ENCODE peak calls at places on chromosomes 13 and 19, in eight cellular contexts. J, L, F, B, C, M, R and Q are unnamed samples.

GRCh38 chr13:90222758-90223157 is 1124.7 kb upstream of the MIR17HG start:
- DNase-seq in J (no peak), L (no peak), F (no peak), B (no peak), C (no peak), M (no peak), R (no peak), Q (no peak)

GRCh38 chr19:7421941-7422744 is 66.7 kb downstream of the PEX11G start:
- DNase-seq in J (no peak), L (no peak), F (no peak), B (no peak), C (no peak), M (no peak), R (peak), Q (no peak)

GRCh38 chr19:45827459-45828093 is 12.5 kb upstream of the RSPH6A start:
- DNase-seq in J (no peak), L (no peak), F (no peak), B (no peak), C (no peak), M (no peak), R (no peak), Q (no peak)

GRCh38 chr13:91193358-91193757 is 154.1 kb upstream of the MIR17HG start:
- DNase-seq in J (no peak), L (no peak), F (no peak), B (no peak), C (no peak), M (no peak), R (no peak), Q (no peak)

GRCh38 chr19:47284324-47284899 is 9.7 kb downstream of the INAFM1 start:
- DNase-seq in J (peak), L (peak), F (no peak), B (peak), C (no peak), M (no peak), R (peak), Q (no peak)

GRCh38 chr13:41649659-41650058 is 192.3 kb downstream of the RGCC start:
- DNase-seq in J (no peak), L (peak), F (no peak), B (no peak), C (no peak), M (no peak), R (no peak), Q (no peak)

GRCh38 chr19:45632468-45633196 is 6.6 kb downstream of the EML2 start:
- DNase-seq in J (peak), L (peak), F (peak), B (peak), C (no peak), M (no peak), R (peak), Q (no peak)

GRCh38 chr19:47239152-47239551 is 8.2 kb upstream of the BBC3 start:
- DNase-seq in J (no peak), L (no peak), F (no peak), B (no peak), C (no peak), M (no peak), R (no peak), Q (no peak)

GRCh38 chr19:11494634-11495285 is 10.9 kb downstream of the ZNF653 start:
- DNase-seq in J (no peak), L (no peak), F (no peak), B (no peak), C (no peak), M (no peak), R (no peak), Q (no peak)

GRCh38 chr19:41957838-41958366 is 1.2 kb downstream of the RABAC1 start:
- DNase-seq in J (peak), L (peak), F (no peak), B (peak), C (no peak), M (peak), R (peak), Q (no peak)

GRCh38 chr13:99086869-99087129 is 108.9 kb upstream of the DOCK9 start:
- DNase-seq in J (no peak), L (no peak), F (no peak), B (no peak), C (peak), M (peak), R (no peak), Q (peak)

GRCh38 chr13:29435125-29435911 is 160.2 kb downstream of the SLC7A1 start:
- DNase-seq in J (peak), L (peak), F (no peak), B (no peak), C (no peak), M (no peak), R (no peak), Q (no peak)

GRCh38 chr13:110280996-110281688 is 25.8 kb downstream of the COL4A1 start:
- DNase-seq in J (no peak), L (no peak), F (no peak), B (no peak), C (no peak), M (no peak), R (no peak), Q (no peak)

GRCh38 chr13:68304287-68304893 is 1074.3 kb upstream of the PCDH9 start:
- DNase-seq in J (no peak), L (peak), F (no peak), B (peak), C (no peak), M (peak), R (peak), Q (no peak)